ENCODE peak calls at places on chromosomes 16 and 17, in five cellular contexts. D is right atrium auricular region, M is heart right ventricle, U is cardiac muscle cell, I is heart left ventricle. Z is an unnamed sample.

GRCh38 chr16:84416407-84417321 is 48.3 kb downstream of the ATP2C2 start:
- DNase-seq in I (no peak), D (no peak), U (no peak), M (no peak), Z (no peak)

GRCh38 chr17:8630802-8631553 is 453 bp upstream of the MYH10 start:
- DNase-seq in U (peak; percentile 100), D (peak; percentile 98), M (peak; percentile 99), I (peak; percentile 99), Z (peak; percentile 87)

GRCh38 chr17:82238562-82239201 is 9.8 kb downstream of the SLC16A3 start:
- DNase-seq in M (peak; percentile 82), I (peak; percentile 87), U (peak; percentile 84), D (peak; percentile 76), Z (peak; percentile 45)

GRCh38 chr17:73274490-73274889 is 12.8 kb upstream of the CPSF4L start:
- DNase-seq in M (no peak), I (no peak), D (no peak), U (no peak), Z (no peak)

GRCh38 chr17:9985622-9986021 is 80.6 kb upstream of the RCVRN start:
- DNase-seq in M (no peak), U (no peak), I (no peak), D (no peak), Z (no peak)

GRCh38 chr17:81436294-81436849 is 41.1 kb downstream of the BAHCC1 start:
- DNase-seq in D (no peak), I (peak; percentile 86), M (peak; percentile 69), U (peak; percentile 40), Z (no peak)

GRCh38 chr16:49471038-49471727 is 97.6 kb downstream of the C16orf78 start:
- DNase-seq in I (no peak), D (peak; percentile 7), U (no peak), M (no peak), Z (peak; percentile 32)

GRCh38 chr17:37796081-37796480 is 51.2 kb upstream of the HNF1B start:
- DNase-seq in D (no peak), I (no peak), M (no peak), U (no peak), Z (no peak)

GRCh38 chr17:16940116-16940881 is 31.6 kb downstream of the TNFRSF13B start:
- DNase-seq in I (no peak), M (no peak), D (no peak), U (no peak), Z (no peak)

GRCh38 chr17:2803971-2804370 is 7.7 kb downstream of the RAP1GAP2 start:
- DNase-seq in U (no peak), M (no peak), D (no peak), I (no peak), Z (no peak)

GRCh38 chr17:79065105-79065670 is 9.4 kb upstream of the ENGASE start:
- DNase-seq in D (no peak), U (peak; percentile 54), I (no peak), M (no peak), Z (peak; percentile 57)

GRCh38 chr17:47708312-47708863 is 14.4 kb downstream of the TBKBP1 start:
- DNase-seq in U (no peak), M (no peak), D (no peak), I (no peak), Z (no peak)

GRCh38 chr17:65191805-65192740 is 54.9 kb downstream of the RGS9 start:
- DNase-seq in I (no peak), D (no peak), U (peak; percentile 60), M (no peak), Z (no peak)

GRCh38 chr16:85642762-85643281 is 29.7 kb downstream of the GSE1 start:
- DNase-seq in U (no peak), D (no peak), I (no peak), M (no peak), Z (no peak)

GRCh38 chr16:66662445-66663194 is 33.9 kb downstream of the CMTM4 start:
- DNase-seq in M (no peak), U (peak; percentile 58), I (no peak), D (no peak), Z (no peak)

GRCh38 chr16:71933017-71933416 is 37.7 kb downstream of the IST1 start:
- DNase-seq in M (no peak), I (no peak), U (no peak), D (no peak), Z (no peak)

GRCh38 chr16:68450741-68451140 is 2.4 kb upstream of the SMPD3 start:
- DNase-seq in I (no peak), M (no peak), D (no peak), U (no peak), Z (no peak)

GRCh38 chr16:68455631-68456030 is 7.3 kb upstream of the SMPD3 start:
- DNase-seq in M (no peak), U (no peak), I (no peak), D (no peak), Z (no peak)

GRCh38 chr16:68451656-68452055 is 3.3 kb upstream of the SMPD3 start:
- DNase-seq in I (no peak), D (no peak), M (no peak), U (no peak), Z (no peak)

GRCh38 chr16:68453816-68454215 is 5.5 kb upstream of the SMPD3 start:
- DNase-seq in I (no peak), M (no peak), U (no peak), D (no peak), Z (no peak)

GRCh38 chr16:68452176-68452575 is 3.9 kb upstream of the SMPD3 start:
- DNase-seq in D (no peak), I (no peak), U (no peak), M (no peak), Z (no peak)
- H3K4me3 ChIP-seq in D (no peak overlapping the region), I (no peak overlapping the region), U (no peak overlapping the region), M (no peak overlapping the region), Z (no peak overlapping the region)

DNA sequence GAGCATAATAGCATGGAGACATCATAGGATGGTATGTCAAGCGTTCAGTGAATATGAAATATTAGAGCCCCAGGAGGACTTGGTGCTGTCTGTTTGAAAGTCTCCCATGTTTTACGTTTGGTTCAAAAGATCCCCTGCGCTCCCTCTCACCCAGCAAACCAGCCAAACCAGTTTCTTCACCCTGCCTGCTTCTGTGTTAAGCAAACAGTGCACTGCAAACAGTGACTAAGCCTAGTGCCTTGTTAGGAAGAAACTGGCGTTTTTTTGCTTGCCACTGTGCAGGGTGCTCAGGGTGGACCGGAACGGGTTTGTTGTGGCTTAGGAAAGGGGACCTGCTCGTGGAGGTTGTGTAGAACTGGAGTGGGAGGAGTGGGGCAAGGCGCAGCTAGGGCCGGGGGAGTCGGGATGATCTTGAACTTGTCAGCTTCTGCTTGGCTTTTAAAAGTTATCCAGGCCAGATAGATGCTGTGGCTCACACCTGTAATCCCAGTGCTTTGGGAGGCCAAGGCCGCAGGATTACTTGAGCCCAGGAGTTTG is 7.7 kb downstream of the CDH1 start:
- DNase-seq in M (no peak), U (no peak), I (no peak), D (no peak), Z (no peak)
- H3K4me1 ChIP-seq in M (no peaks in the 10 kb centered on the region), U (no peaks in the 10 kb centered on the region), I (no peaks in the 10 kb centered on the region), D (no peaks in the 10 kb centered on the region), Z (no peaks in the 10 kb centered on the region)

DNA sequence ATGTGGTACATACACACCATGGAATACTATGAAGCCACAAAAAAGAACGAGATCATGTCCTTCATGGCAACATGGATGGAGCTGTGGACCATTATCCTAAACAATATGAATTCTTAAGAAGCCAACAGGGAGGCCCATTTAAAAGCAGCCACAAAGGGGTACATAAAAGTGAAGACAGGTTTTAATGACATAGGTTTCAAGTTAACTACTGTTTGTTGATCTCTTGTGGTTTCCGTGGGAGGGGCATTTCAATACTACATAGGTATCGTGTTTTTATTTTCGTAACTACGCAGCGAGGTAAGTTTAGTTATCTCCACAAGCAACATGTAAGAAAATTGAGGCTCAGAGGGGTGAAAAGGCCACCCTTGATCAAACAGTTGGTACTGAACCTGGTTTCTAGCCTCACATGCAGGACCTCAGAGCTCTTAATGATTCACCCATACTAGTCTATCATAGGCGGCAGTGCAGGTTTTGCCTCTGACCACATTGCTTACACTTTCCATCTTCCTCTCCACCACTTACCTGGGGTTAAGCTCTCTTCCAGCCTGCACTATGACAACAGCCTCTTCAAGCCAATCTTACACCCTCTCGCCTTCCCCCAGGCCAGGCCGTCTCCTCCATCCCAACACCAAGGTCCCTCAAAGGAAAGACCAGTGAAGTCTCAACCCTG is 534.1 kb upstream of the HSBP1 start:
- DNase-seq in M (no peak), I (no peak), U (no peak), D (no peak), Z (no peak)
- TF ChIP-seq CTCF in M (no peak), I (no peak), U (no peak), D (no peak), Z (no peak)

DNA sequence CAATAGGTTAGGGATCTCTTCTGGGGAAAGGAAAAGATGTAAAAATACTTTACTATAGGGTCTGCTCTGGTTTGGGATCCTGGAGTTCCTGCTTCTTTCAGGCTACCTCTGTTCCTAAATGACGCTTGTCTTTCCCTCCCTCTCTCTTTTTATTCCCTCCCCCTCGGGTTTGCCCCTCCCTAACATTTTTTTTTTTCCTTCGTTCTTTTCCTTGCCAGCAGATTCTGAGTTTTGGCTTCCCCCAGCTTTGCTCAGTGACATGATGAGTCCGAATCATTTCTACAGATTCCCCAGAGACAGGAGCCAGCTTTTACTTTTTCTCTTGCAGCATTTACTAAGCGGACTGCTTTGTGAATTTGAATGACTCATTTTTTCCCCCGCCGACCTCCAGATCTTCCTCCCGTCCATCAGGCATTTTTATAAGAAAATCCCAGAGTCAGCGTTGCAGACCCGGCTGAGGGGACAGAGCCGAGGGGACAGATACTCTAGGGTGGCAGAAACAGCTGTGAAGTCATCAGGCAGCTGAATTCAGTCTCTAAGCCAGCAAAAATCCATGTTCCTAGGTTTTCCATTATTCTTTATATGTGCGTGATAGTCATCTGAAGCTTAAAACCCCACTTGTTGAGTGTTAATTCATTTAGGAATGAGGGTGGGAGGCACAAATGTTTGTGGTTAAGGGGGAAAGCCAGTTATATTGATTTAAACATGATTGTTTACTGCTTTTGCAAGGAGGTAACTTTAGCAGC is at the start of gene TMEM100:
- DNase-seq in U (peak; percentile 89), M (peak; percentile 69), D (peak; percentile 74), I (no peak), Z (no peak)
- H3K4me3 ChIP-seq in U (no peak within 1 kb of the TSS), M (peak within 1 kb of the TSS; percentile 9), D (peak within 1 kb of the TSS; percentile 35), I (peak within 1 kb of the TSS; percentile 35), Z (no peak within 1 kb of the TSS)

GRCh38 chr16:29007865-29008593 is 23.2 kb downstream of the LAT start:
- DNase-seq in I (no peak), M (no peak), D (no peak), U (peak; percentile 77), Z (peak; percentile 69)
- H3K4me1 ChIP-seq in I (no peaks in the 10 kb centered on the region), M (no peaks in the 10 kb centered on the region), D (no peaks in the 10 kb centered on the region), U (no peaks in the 10 kb centered on the region), Z (peaks cover 53% of the 10 kb centered on the region)

GRCh38 chr16:54493076-54493475 is 206.5 kb upstream of the IRX3 start:
- DNase-seq in I (no peak), D (no peak), M (no peak), U (peak; percentile 59), Z (no peak)

GRCh38 chr16:54489225-54489781 is 202.7 kb upstream of the IRX3 start:
- DNase-seq in U (no peak), D (no peak), M (no peak), I (no peak), Z (no peak)

GRCh38 chr16:54487933-54488332 is 201.3 kb upstream of the IRX3 start:
- DNase-seq in U (no peak), I (peak; percentile 70), D (no peak), M (peak; percentile 40), Z (no peak)

GRCh38 chr16:54488729-54489128 is 202.1 kb upstream of the IRX3 start:
- DNase-seq in D (no peak), U (no peak), I (no peak), M (no peak), Z (no peak)

GRCh38 chr16:54490089-54490488 is 203.5 kb upstream of the IRX3 start:
- DNase-seq in U (no peak), M (no peak), I (no peak), D (no peak), Z (no peak)
- TF ChIP-seq CTCF in U (no peak), M (no peak), I (no peak), D (no peak), Z (no peak)

GRCh38 chr16:56357291-56357764 is 68.0 kb downstream of the AMFR start:
- DNase-seq in I (no peak), U (peak; percentile 68), D (peak; percentile 57), M (no peak), Z (no peak)
- H3K4me3 ChIP-seq in I (peak overlapping the region; percentile 54), U (no peak overlapping the region), D (no peak overlapping the region), M (no peak overlapping the region), Z (no peak overlapping the region)

Z was measured in CD8-positive, alpha-beta T cell.